ENCODE peak calls at places on chromosomes 4 and X, in six cellular contexts. One of them, this sample, is unnamed.

GRCh38 chr4:6031831-6032230 is 13.6 kb upstream of the C4orf50 start:
- DNase-seq in endothelial cell: no peak
- DNase-seq in mesenchymal stem cell: no peak
- DNase-seq in NCI-H460: no peak
- DNase-seq in iris pigment epithelial cell: no peak
- DNase-seq in cardiac septum: no peak
- DNase-seq in this sample: no peak

GRCh38 chrX:149940015-149940716 is 1.9 kb upstream of the EOLA2 start:
- DNase-seq in endothelial cell: peak
- DNase-seq in mesenchymal stem cell: peak
- DNase-seq in NCI-H460: peak
- DNase-seq in iris pigment epithelial cell: peak
- DNase-seq in cardiac septum: peak
- DNase-seq in this sample: peak

GRCh38 chr4:184215709-184216328 is 1.9 kb downstream of the ENPP6 start:
- DNase-seq in endothelial cell: no peak
- DNase-seq in mesenchymal stem cell: no peak
- DNase-seq in NCI-H460: no peak
- DNase-seq in iris pigment epithelial cell: no peak
- DNase-seq in cardiac septum: no peak
- DNase-seq in this sample: no peak

GRCh38 chrX:134999469-134999868 is 8.7 kb downstream of the SMIM10 start:
- DNase-seq in endothelial cell: no peak
- DNase-seq in mesenchymal stem cell: peak
- DNase-seq in NCI-H460: peak
- DNase-seq in iris pigment epithelial cell: peak
- DNase-seq in cardiac septum: no peak
- DNase-seq in this sample: no peak

GRCh38 chr4:55830048-55830447 is 10.5 kb downstream of the EXOC1L start:
- DNase-seq in endothelial cell: no peak
- DNase-seq in mesenchymal stem cell: peak
- DNase-seq in NCI-H460: no peak
- DNase-seq in iris pigment epithelial cell: no peak
- DNase-seq in cardiac septum: no peak
- DNase-seq in this sample: no peak

GRCh38 chrX:148298737-148299136 is 201.7 kb upstream of the AFF2 start:
- DNase-seq in endothelial cell: no peak
- DNase-seq in mesenchymal stem cell: no peak
- DNase-seq in NCI-H460: no peak
- DNase-seq in iris pigment epithelial cell: peak
- DNase-seq in cardiac septum: no peak
- DNase-seq in this sample: no peak

GRCh38 chr4:72110886-72111285 is 79.1 kb downstream of the NPFFR2 start:
- DNase-seq in endothelial cell: no peak
- DNase-seq in mesenchymal stem cell: peak
- DNase-seq in NCI-H460: no peak
- DNase-seq in iris pigment epithelial cell: no peak
- DNase-seq in cardiac septum: no peak
- DNase-seq in this sample: no peak

GRCh38 chrX:11444052-11444451 is 150.8 kb downstream of the AMELX start:
- DNase-seq in endothelial cell: no peak
- DNase-seq in mesenchymal stem cell: no peak
- DNase-seq in NCI-H460: no peak
- DNase-seq in iris pigment epithelial cell: no peak
- DNase-seq in cardiac septum: no peak
- DNase-seq in this sample: no peak